ENCODE peak calls at places on chromosomes 2 and 18, in four cellular contexts. Z is H9, H is HepG2, J is spleen. Q is an unnamed sample.

GRCh38 chr2:16475581-16475980 is 190.1 kb downstream of the CYRIA start:
- DNase-seq in J (no peak), H (no peak), Z (no peak), Q (no peak)

GRCh38 chr2:200439981-200440380 is 69.9 kb downstream of the KCTD18 start:
- DNase-seq in J (no peak), H (no peak), Z (no peak), Q (no peak)

GRCh38 chr2:112690853-112691390 is 29.9 kb upstream of the NT5DC4 start:
- DNase-seq in J (peak; percentile 90), Z (peak; percentile 52), H (peak; percentile 66), Q (peak; percentile 68)

GRCh38 chr2:30335981-30336538 is 104.7 kb downstream of the LBH start:
- DNase-seq in J (no peak), H (no peak), Z (no peak), Q (no peak)

GRCh38 chr2:232310189-232310588 is 68.4 kb upstream of the ALPP start:
- DNase-seq in J (no peak), H (no peak), Z (no peak), Q (no peak)

GRCh38 chr2:8682719-8683667 is 1.1 kb downstream of the ID2 start:
- DNase-seq in J (peak; percentile 88), H (peak; percentile 72), Z (no peak), Q (peak; percentile 60)

GRCh38 chr18:12699747-12700146 is 2.8 kb downstream of the CEP76 start:
- DNase-seq in Z (no peak), J (no peak), H (peak; percentile 13), Q (no peak)

GRCh38 chr2:31383471-31384153 is 30.9 kb downstream of the XDH start:
- DNase-seq in Z (no peak), J (no peak), H (no peak), Q (no peak)

GRCh38 chr18:8359076-8359475 is 250.2 kb upstream of the RAB12 start:
- DNase-seq in H (no peak), Z (peak; percentile 47), J (no peak), Q (no peak)

GRCh38 chr2:120870467-120870788 is 134.8 kb downstream of the GLI2 start:
- DNase-seq in Z (no peak), H (no peak), J (no peak), Q (no peak)

GRCh38 chr18:2960983-2961696 is 51.8 kb downstream of the LPIN2 start:
- DNase-seq in J (no peak), H (no peak), Z (no peak), Q (no peak)

GRCh38 chr18:45386256-45386655 is 229.0 kb upstream of the SLC14A2 start:
- DNase-seq in Z (peak; percentile 71), H (peak; percentile 27), J (no peak), Q (no peak)

GRCh38 chr2:68907923-68908253 is 36.7 kb upstream of the BMP10 start:
- DNase-seq in J (no peak), Z (no peak), H (no peak), Q (no peak)

GRCh38 chr2:43576983-43577892 is 18.6 kb downstream of the THADA start:
- DNase-seq in H (peak; percentile 63), Z (no peak), J (no peak), Q (peak; percentile 50)

GRCh38 chr2:241859436-241860183 is 916 bp upstream of the PDCD1 start:
- DNase-seq in Z (no peak), J (peak; percentile 80), H (no peak), Q (peak; percentile 24)

GRCh38 chr2:103788346-103788745 is 1026.5 kb downstream of the TMEM182 start:
- DNase-seq in J (no peak), H (peak; percentile 12), Z (no peak), Q (no peak)

GRCh38 chr2:198476007-198476406 is 671.6 kb downstream of the PLCL1 start:
- DNase-seq in H (no peak), J (no peak), Z (no peak), Q (no peak)

GRCh38 chr2:69723791-69724190 is 18.1 kb upstream of the ANXA4 start:
- DNase-seq in J (no peak), Z (no peak), H (no peak), Q (no peak)

GRCh38 chr2:172674034-172674967 is 61.3 kb upstream of the RAPGEF4 start:
- DNase-seq in Z (peak; percentile 82), J (peak; percentile 73), H (no peak), Q (peak; percentile 37)

GRCh38 chr2:101984656-101985055 is 7.1 kb upstream of the IL1R2 start:
- DNase-seq in Z (no peak), H (no peak), J (no peak), Q (no peak)

GRCh38 chr2:647691-648231 is 29.4 kb downstream of the TMEM18 start:
- DNase-seq in Z (peak; percentile 14), J (no peak), H (no peak), Q (no peak)

GRCh38 chr2:222903234-222904220 is 42.7 kb downstream of the ACSL3 start:
- DNase-seq in H (peak; percentile 86), J (no peak), Z (no peak), Q (peak; percentile 54)

GRCh38 chr2:200472853-200473464 is 36.9 kb downstream of the KCTD18 start:
- DNase-seq in H (no peak), Z (no peak), J (no peak), Q (no peak)

GRCh38 chr18:73646772-73647171 is 500.9 kb downstream of the FBXO15 start:
- DNase-seq in Z (no peak), J (no peak), H (no peak), Q (no peak)

GRCh38 chr2:219436491-219436890 is 1.8 kb downstream of the SPEG start:
- DNase-seq in J (no peak), H (no peak), Z (no peak), Q (no peak)

GRCh38 chr2:223488814-223489213 is 113.3 kb downstream of the SCG2 start:
- DNase-seq in Z (no peak), J (no peak), H (no peak), Q (peak; percentile 2)

GRCh38 chr18:42069036-42069435 is 114.0 kb downstream of the PIK3C3 start:
- DNase-seq in J (no peak), Z (no peak), H (no peak), Q (no peak)

GRCh38 chr18:34647251-34647650 is 62.8 kb upstream of the DTNA start:
- DNase-seq in J (no peak), Z (peak; percentile 82), H (no peak), Q (no peak)

GRCh38 chr18:64379662-64380061 is 230.8 kb upstream of the LINC00305 start:
- DNase-seq in Z (no peak), J (no peak), H (no peak), Q (no peak)

GRCh38 chr2:218711550-218711929 is 905 bp downstream of the TTLL4 start:
- DNase-seq in H (no peak), J (no peak), Z (no peak), Q (peak; percentile 38)

GRCh38 chr2:178947006-178947405 is 102.9 kb downstream of the CCDC141 start:
- DNase-seq in J (no peak), Z (no peak), H (no peak), Q (no peak)

GRCh38 chr2:83650897-83651296 is 808.2 kb downstream of the SUCLG1 start:
- DNase-seq in J (no peak), H (no peak), Z (no peak), Q (no peak)

GRCh38 chr2:229463941-229464340 is 192.9 kb upstream of the PID1 start:
- DNase-seq in H (no peak), Z (no peak), J (no peak), Q (no peak)
- H3K27ac ChIP-seq in H (no peak overlapping the region), Z (no peak overlapping the region), J (no peak overlapping the region), Q (no peak overlapping the region)

GRCh38 chr18:78140294-78140693 is 839.3 kb upstream of the SALL3 start:
- DNase-seq in J (no peak), Z (no peak), H (no peak), Q (no peak)
- H3K27ac ChIP-seq in J (no peak overlapping the region), Z (no peak overlapping the region), H (no peak overlapping the region), Q (no peak overlapping the region)

GRCh38 chr18:62523631-62524442 is 1.0 kb downstream of the ZCCHC2 start:
- DNase-seq in H (no peak), Z (peak; percentile 49), J (peak; percentile 93), Q (peak; percentile 42)

GRCh38 chr18:62525611-62526010 is 2.8 kb downstream of the ZCCHC2 start:
- DNase-seq in Z (no peak), J (no peak), H (no peak), Q (peak; percentile 16)

GRCh38 chr18:62524443-62525200 is 1.8 kb downstream of the ZCCHC2 start:
- DNase-seq in J (peak; percentile 95), Z (peak; percentile 54), H (no peak), Q (peak; percentile 65)

GRCh38 chr18:62523255-62523588 is 397 bp downstream of the ZCCHC2 start:
- DNase-seq in H (no peak), Z (no peak), J (no peak), Q (no peak)

GRCh38 chr18:62526098-62527025 is 3.5 kb downstream of the ZCCHC2 start:
- DNase-seq in H (peak; percentile 87), Z (peak; percentile 80), J (peak; percentile 95), Q (peak; percentile 85)
- H3K27ac ChIP-seq in H (peak overlapping the region; percentile 96), Z (no peak overlapping the region), J (peak overlapping the region; percentile 98), Q (peak overlapping the region; percentile 94)

GRCh38 chr2:40164736-40165502 is 287.0 kb downstream of the SLC8A1 start:
- DNase-seq in H (no peak), J (no peak), Z (no peak), Q (no peak)
- H3K27ac ChIP-seq in H (no peak overlapping the region), J (no peak overlapping the region), Z (no peak overlapping the region), Q (peak overlapping the region; percentile 41)

Q was measured in small intestine.